ENCODE peak calls at places on chromosomes 11 and 22, in ten cellular contexts. C is K562; U is OCI-LY7; R is foreskin keratinocyte; T is heart right ventricle; F is right lobe of liver; W is coronary artery; A is GM23338; H is adrenal gland; G is effector memory CD4-positive, alpha-beta T cell. V is an unnamed sample.

GRCh38 chr11:6413791-6414231 is 5.1 kb downstream of the APBB1 start:
- DNase-seq in C (no peak), U (no peak), R (no peak), T (no peak), F (no peak), W (no peak), A (no peak), H (no peak), G (no peak), V (peak)

GRCh38 chr11:8223513-8223899 is 40.2 kb downstream of the LMO1 start:
- DNase-seq in C (no peak), U (no peak), R (no peak), T (no peak), F (no peak), W (no peak), A (no peak), H (no peak), G (no peak), V (no peak)

GRCh38 chr22:22198751-22199150 is 45.8 kb upstream of the VPREB1 start:
- DNase-seq in C (no peak), U (no peak), R (no peak), T (no peak), F (no peak), W (no peak), A (no peak), H (no peak), G (no peak), V (no peak)

GRCh38 chr22:43828711-43829447 is 16.8 kb upstream of the EFCAB6 start:
- DNase-seq in C (no peak), U (no peak), R (no peak), T (peak), F (no peak), W (peak), A (peak), H (no peak), G (no peak), V (no peak)

GRCh38 chr22:41481131-41481830 is 12.4 kb downstream of the ACO2 start:
- DNase-seq in C (no peak), U (no peak), R (no peak), T (peak), F (no peak), W (peak), A (no peak), H (peak), G (no peak), V (no peak)

GRCh38 chr22:49093192-49093880 is 734.3 kb downstream of the BRD1 start:
- DNase-seq in C (no peak), U (no peak), R (no peak), T (no peak), F (peak), W (no peak), A (no peak), H (no peak), G (no peak), V (no peak)

GRCh38 chr11:109040303-109040702 is 375.4 kb downstream of the DDX10 start:
- DNase-seq in C (peak), U (no peak), R (no peak), T (no peak), F (no peak), W (no peak), A (peak), H (no peak), G (no peak), V (no peak)

GRCh38 chr11:102046841-102047240 is 396 bp upstream of the CFAP300 start:
- DNase-seq in C (no peak), U (no peak), R (no peak), T (no peak), F (no peak), W (no peak), A (no peak), H (no peak), G (no peak), V (no peak)

DNA sequence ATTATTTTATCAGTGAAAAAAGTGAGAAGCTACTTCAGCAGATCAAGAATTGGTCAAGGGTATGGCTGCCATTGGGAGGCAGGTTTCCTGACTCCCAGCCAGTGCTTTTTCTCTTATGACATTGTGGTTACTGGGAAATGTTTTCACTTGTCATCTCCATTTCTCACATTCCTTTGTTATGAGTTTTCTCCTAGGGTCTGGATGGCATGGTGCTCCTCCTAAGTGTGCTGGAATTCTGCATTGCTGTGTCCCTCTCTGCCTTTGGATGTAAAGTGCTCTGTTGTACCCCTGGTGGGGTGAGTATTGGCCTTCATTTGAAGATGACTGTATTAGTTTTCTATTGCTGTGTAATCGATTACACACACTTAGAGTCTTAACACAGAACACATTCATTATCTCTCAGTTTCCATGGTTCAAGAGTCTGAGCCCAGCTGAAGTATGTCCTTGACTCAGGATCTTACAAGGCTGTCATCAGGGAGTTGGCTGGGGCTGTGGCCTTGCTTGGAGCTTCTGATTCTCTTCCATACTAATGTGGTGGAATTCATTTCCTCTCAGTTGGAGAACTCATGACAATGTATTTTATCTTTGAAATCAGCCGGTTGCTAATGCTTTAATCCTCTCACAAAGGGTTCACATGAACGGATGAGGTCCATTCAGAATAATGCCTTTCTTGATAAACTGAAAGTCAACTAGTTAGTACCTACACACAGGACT is 21.0 kb upstream of the MS4A6E start:
- DNase-seq in C (no peak), U (no peak), R (peak), T (no peak), F (no peak), W (no peak), A (no peak), H (no peak), G (no peak), V (no peak)
- H3K27ac ChIP-seq in C (no peak), U (no peak), R (no peak), T (no peak), F (no peak), W (no peak), A (no peak), H (no peak), G (no peak), V (no peak)

DNA sequence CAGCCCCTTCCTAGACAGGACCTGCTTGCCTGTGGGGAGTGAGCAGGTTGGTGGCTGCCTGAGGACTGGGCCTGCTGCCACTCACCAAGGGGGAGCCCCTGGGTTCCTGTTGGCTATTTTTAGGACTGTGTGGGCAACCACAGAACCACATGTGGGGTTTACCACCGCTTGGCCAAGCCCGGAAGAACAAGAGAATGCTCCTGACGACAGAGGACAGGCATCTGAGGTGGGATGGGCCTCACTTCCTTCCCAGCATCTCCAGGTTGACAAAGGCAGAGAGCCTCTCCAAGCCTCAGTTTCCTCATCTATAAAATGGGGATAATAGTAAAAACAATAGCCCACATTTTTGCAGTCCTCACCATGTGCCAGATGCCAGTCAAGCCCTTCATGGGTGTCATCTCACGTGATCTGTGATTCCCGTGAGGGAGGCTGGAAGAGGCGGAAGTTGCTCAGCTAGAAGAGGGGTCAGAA is 43.6 kb downstream of the LRRC32 start:
- DNase-seq in C (no peak), U (peak), R (no peak), T (no peak), F (no peak), W (no peak), A (no peak), H (peak), G (no peak), V (no peak)
- H3K27ac ChIP-seq in C (no peak), U (peak), R (no peak), T (peak), F (no peak), W (peak), A (no peak), H (no peak), G (no peak), V (no peak)

DNA sequence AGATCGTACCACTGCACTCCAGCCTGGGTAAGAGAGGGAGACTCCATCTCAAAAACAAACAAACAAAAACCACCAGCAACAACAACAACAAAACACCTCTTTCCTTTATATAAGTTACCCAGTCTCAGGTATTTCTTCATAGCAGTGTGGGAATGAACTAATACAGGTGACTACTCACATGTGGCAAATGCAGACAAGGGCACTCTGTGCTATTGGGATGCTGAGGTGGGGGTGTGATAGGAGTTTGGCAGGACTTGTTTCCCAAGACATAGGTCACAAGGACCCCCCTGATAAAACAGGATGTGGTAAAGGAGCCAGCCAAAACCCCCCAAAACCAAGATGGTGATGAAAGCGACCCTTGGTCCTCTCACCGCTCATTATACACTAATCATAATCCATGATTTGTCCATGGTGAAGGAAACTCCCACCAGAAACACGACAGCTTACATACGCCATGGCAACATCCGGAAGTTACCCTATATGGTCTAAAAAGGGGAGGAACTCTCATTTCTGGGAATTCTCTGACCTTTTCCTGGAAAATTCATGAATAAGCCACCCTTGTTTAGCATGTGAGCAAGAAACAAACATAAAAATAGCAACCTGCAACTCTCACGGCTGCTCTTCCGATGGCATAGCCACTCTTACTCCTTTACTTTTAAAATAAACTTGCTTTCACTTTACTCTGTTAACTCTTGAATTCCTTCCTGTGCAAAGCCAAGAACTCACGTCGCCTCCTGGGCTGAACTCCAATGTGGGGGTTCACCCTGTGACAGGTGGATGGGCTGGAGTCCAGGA is 18.8 kb upstream of the INCENP start:
- DNase-seq in C (peak), U (no peak), R (no peak), T (no peak), F (no peak), W (no peak), A (no peak), H (peak), G (no peak), V (no peak)
- H3K27ac ChIP-seq in C (peak), U (no peak), R (no peak), T (peak), F (peak), W (peak), A (no peak), H (peak), G (peak), V (peak)

DNA sequence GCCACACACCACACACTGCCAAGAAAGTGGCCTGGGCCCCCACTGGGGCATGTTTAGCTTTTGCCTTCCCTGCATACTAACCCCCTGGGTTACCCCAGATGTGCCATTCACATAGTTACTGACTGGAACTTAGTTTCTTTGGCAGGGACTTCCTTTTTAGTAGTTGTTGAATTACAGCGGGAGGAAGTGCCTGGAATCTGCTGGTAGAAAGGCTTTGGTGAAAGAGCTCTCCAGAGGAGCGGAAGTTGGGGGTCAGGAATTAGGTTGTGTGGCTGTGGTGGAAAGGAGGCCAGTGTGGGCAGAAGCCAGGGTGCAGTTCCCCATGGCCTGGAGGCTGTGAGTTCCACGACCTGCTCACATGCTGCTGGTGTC is 69.0 kb downstream of the MED15 start:
- DNase-seq in C (no peak), U (no peak), R (no peak), T (no peak), F (no peak), W (no peak), A (no peak), H (no peak), G (no peak), V (no peak)
- H3K27ac ChIP-seq in C (no peak), U (no peak), R (no peak), T (no peak), F (no peak), W (no peak), A (no peak), H (no peak), G (no peak), V (no peak)

DNA sequence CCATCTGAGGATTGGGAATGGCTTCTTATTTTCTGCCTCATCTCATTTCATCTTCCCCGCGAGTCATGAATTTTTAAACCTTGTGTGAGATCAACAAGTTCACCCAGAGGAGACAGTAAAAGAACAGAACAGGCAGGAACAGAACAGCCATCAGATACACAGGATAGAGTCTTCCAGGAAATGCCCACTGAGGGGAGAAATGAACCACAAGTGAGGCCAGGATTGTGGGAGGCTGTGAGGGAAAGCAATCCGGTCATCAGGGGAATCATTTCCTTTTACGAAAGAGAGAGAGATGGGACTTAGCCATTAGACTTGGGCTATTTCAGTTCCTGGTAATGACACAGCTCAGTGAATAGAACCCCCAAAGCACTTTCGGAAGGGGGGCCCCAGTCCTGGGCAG is 34.3 kb upstream of the LRRC10B start:
- DNase-seq in C (no peak), U (no peak), R (no peak), T (no peak), F (no peak), W (no peak), A (no peak), H (no peak), G (no peak), V (no peak)
- H3K27ac ChIP-seq in C (no peak), U (no peak), R (no peak), T (no peak), F (no peak), W (peak), A (no peak), H (no peak), G (no peak), V (peak)

GRCh38 chr11:57513911-57514537 is 1.5 kb downstream of the SLC43A1 start:
- DNase-seq in C (peak), U (peak), R (no peak), T (peak), F (peak), W (no peak), A (peak), H (peak), G (no peak), V (no peak)
- H3K27ac ChIP-seq in C (peak), U (peak), R (no peak), T (peak), F (peak), W (peak), A (no peak), H (no peak), G (no peak), V (no peak)

V was measured in caudate nucleus.